ENCODE peak calls at places on chromosomes 7 and 10, in four cellular contexts. S is left lung, I is heart right ventricle, M is OCI-LY7. Q is an unnamed sample.

GRCh38 chr10:36494386-36494785 is 631.0 kb upstream of the ANKRD30A start:
- DNase-seq in I (no peak), M (no peak), S (no peak), Q (no peak)

GRCh38 chr10:128660726-128661125 is 534.5 kb upstream of the MKI67 start:
- DNase-seq in I (no peak), S (no peak), M (no peak), Q (no peak)

GRCh38 chr10:28840954-28841353 is 163.6 kb downstream of the BAMBI start:
- DNase-seq in I (no peak), M (no peak), S (no peak), Q (no peak)

GRCh38 chr7:42065942-42066341 is 171.1 kb downstream of the GLI3 start:
- DNase-seq in S (no peak), I (no peak), M (no peak), Q (peak)

GRCh38 chr10:28875535-28876208 is 198.4 kb downstream of the BAMBI start:
- DNase-seq in M (no peak), I (peak), S (no peak), Q (no peak)

GRCh38 chr7:128740996-128741395 is 1.8 kb downstream of the CALU start:
- DNase-seq in I (peak), M (no peak), S (no peak), Q (peak)

GRCh38 chr7:133887459-133887858 is 239.7 kb upstream of the LRGUK start:
- DNase-seq in S (no peak), M (no peak), I (no peak), Q (no peak)

GRCh38 chr7:22885824-22886255 is 63.2 kb upstream of the TOMM7 start:
- DNase-seq in M (peak), I (no peak), S (no peak), Q (peak)

GRCh38 chr10:72490951-72491350 is 134.9 kb downstream of the MICU1 start:
- DNase-seq in I (no peak), S (no peak), M (no peak), Q (no peak)

GRCh38 chr7:44547536-44548221 is 6.5 kb upstream of the NPC1L1 start:
- DNase-seq in M (peak), I (no peak), S (no peak), Q (no peak)

GRCh38 chr10:61974611-61975010 is 73.1 kb downstream of the ARID5B start:
- DNase-seq in I (peak), S (no peak), M (peak), Q (peak)

GRCh38 chr10:79007037-79007842 is 61.5 kb upstream of the ZMIZ1 start:
- DNase-seq in I (no peak), S (no peak), M (no peak), Q (no peak)

GRCh38 chr10:21030096-21030495 is 133.0 kb upstream of the NEBL start:
- DNase-seq in I (no peak), M (no peak), S (no peak), Q (no peak)

GRCh38 chr7:139441961-139442360 is 41.5 kb downstream of the KLRG2 start:
- DNase-seq in I (no peak), M (no peak), S (no peak), Q (no peak)
- H3K27ac ChIP-seq in I (no peak), M (no peak), S (no peak), Q (no peak)

DNA sequence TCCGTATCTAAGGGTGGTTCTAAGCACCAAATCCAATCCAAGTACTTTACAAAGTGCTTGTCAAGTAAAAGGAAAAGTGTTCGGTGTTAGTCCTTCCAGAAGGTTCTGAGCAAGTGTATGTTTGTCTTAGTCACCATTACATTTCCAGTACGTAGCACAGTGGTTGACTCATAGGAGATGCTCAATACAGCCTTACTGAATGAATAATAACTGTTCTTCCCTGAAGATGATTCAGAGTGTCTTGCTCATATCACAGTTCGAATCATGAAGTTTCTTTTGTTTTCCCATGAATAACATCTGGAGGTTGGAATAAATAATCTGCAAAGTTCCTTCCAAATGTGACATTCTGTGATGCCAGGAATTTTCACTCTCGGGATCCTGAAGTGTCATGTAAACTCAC is 53.4 kb downstream of the WNT2 start:
- DNase-seq in I (no peak), M (no peak), S (no peak), Q (no peak)
- H3K27ac ChIP-seq in I (no peak), M (no peak), S (peak), Q (no peak)

DNA sequence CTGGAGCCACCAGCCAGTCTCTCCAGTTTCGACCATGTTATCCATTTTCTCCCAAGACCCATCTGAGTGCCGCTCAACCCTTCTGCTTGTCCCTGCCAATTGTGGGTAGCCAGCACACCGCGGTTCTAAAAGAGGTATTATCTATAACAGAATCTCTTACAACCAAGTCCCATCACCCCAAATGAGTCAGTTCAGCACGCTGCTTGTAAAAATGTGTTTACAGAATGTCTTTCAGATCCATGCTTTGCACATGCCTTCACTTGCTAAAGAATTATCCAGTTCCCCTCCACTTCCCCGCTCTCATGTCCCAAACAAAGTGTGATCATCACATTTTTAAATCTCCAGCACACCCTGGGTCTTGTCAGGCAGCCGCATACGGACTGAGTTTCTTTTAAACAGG is 29.6 kb upstream of the FGFR2 start:
- DNase-seq in M (no peak), I (no peak), S (no peak), Q (peak)
- H3K27ac ChIP-seq in M (no peak), I (no peak), S (no peak), Q (no peak)

GRCh38 chr7:100446040-100446439 is 9.7 kb upstream of the PPP1R35 start:
- DNase-seq in I (no peak), S (no peak), M (no peak), Q (no peak)

GRCh38 chr7:100444311-100445278 is 8.3 kb upstream of the PPP1R35 start:
- DNase-seq in I (peak), S (peak), M (peak), Q (peak)

GRCh38 chr7:100438172-100438571 is 1.9 kb upstream of the PPP1R35 start:
- DNase-seq in M (no peak), S (no peak), I (no peak), Q (no peak)

GRCh38 chr7:100443096-100443840 is 7.0 kb upstream of the PPP1R35 start:
- DNase-seq in S (peak), I (no peak), M (no peak), Q (no peak)

DNA sequence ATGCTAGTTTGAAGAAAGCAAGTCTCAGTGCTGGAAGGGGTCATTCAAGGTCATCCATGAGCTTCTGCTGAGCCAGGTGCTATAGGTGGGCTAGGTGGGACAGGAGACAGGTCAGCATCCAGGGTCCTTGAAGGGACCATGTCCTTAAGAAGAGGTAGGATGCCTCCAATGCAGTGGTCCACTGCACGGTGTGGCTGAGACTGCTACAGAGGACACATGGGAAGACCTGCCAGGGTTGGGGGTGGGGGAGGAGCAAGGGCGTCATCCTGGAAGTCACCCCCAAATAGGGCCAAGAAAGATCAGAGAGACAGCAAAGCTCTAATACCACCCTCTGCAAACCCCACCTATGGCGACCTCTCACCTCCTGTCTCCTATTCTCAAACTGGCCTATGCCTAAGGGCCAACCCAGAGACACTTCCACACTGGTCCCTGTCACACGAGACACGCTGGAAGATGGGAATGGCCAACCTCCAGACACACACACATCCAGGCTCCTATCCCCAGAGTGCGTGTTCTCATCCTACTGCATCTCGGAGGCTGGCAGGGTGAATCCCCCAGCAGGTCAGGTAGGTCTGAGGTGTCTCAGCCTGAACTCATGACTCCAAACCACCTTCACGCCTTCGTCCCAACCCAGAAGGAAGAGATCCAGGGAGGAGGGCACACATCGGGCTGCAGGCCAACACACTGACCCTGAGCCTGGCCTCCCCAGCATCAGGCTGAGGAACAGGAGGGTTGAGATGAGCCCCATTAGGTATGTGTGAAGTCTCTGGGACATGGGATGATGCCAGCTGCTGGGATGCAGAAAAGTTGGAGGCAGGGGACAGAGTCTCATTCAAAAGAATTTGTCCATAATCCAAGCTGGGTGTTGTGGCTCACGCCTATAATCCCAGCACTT is 5.6 kb upstream of the PPP1R35 start:
- DNase-seq in M (no peak), S (peak), I (no peak), Q (no peak)
- H3K27ac ChIP-seq in M (no peak), S (no peak), I (no peak), Q (no peak)

DNA sequence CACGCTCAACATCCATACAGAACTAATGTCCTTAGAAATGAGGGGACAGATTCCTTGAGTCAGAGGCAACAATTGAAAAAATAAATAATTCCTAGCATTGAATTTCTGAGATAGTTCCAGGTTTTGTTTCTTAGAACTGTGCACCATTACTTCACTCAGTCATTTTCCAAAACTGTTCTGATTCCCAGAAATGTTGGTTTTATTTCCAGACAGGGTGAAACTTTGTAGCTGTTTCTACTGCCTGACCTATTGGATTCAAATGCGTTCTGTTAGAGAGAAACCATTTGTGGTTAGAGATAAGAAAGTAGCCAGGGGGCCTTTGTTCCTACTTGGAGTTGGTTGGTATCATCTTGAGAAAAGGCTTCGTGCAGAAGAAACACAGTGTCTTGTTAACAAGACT is 8.1 kb upstream of the DEPP1 start:
- DNase-seq in I (peak), S (no peak), M (no peak), Q (no peak)
- H3K27ac ChIP-seq in I (no peak), S (peak), M (no peak), Q (no peak)

GRCh38 chr10:125121003-125121402 is 39.4 kb downstream of the CTBP2 start:
- DNase-seq in M (no peak), S (peak), I (no peak), Q (no peak)

GRCh38 chr10:125122566-125122965 is 37.8 kb downstream of the CTBP2 start:
- DNase-seq in I (no peak), M (no peak), S (no peak), Q (no peak)

GRCh38 chr10:125124114-125124486 is 36.3 kb downstream of the CTBP2 start:
- DNase-seq in I (no peak), M (no peak), S (no peak), Q (no peak)

GRCh38 chr10:125124907-125125306 is 35.5 kb downstream of the CTBP2 start:
- DNase-seq in I (no peak), M (no peak), S (no peak), Q (no peak)

DNA sequence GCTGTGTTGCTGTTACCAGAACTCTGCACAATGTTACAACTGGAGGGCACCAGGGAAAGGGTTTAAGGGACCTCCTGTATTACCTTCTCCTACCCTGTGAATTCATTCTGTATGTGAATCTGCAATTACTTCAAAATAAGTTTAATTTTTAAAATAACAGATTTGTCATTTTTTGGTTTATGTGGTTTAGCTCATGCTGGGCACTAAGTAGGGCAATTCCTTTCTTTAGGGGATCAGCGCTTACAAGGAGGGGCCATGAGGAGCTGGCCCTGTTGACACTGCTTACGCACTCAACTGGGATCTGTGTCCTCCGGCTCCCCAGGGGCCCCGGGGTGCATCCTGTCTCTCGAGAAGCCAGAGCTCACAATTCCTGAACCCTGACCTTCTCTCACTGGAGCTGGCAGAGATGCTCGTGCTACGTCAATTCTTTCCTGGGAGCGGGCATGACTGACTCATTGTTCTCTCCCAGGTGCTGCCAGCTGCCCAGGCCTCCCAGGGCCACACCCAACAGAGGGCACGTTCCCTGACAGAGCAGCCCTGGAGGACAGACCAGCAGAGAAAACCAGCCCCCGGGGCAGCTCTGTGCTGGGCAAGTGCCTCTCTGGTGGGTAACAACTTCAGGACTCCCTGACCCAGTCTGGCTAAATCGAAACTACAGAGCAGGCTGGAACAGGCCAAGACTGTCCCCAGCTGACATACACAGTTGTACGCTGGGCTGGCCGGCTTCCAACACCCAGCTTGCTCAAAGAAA is 36.8 kb downstream of the CTBP2 start:
- DNase-seq in M (no peak), S (peak), I (peak), Q (no peak)
- H3K27ac ChIP-seq in M (no peak), S (peak), I (peak), Q (no peak)

GRCh38 chr10:5663692-5664427 is 2.5 kb downstream of the ASB13 start:
- DNase-seq in S (no peak), I (no peak), M (peak), Q (no peak)
- H3K27ac ChIP-seq in S (no peak), I (no peak), M (peak), Q (no peak)

GRCh38 chr10:59536576-59537014 is 173.1 kb downstream of the SLC16A9 start:
- DNase-seq in S (no peak), M (no peak), I (peak), Q (peak)
- H3K27ac ChIP-seq in S (peak), M (no peak), I (peak), Q (peak)

GRCh38 chr7:24835643-24836042 is 78.4 kb upstream of the GSDME start:
- DNase-seq in I (no peak), S (no peak), M (peak), Q (no peak)

GRCh38 chr7:24836084-24836483 is 78.8 kb upstream of the GSDME start:
- DNase-seq in M (peak), I (no peak), S (no peak), Q (no peak)

GRCh38 chr7:24831240-24831639 is 74.0 kb upstream of the GSDME start:
- DNase-seq in M (no peak), S (no peak), I (no peak), Q (no peak)

GRCh38 chr7:24834150-24834798 is 77.0 kb upstream of the GSDME start:
- DNase-seq in M (no peak), I (no peak), S (peak), Q (no peak)

GRCh38 chr7:24833548-24833947 is 76.3 kb upstream of the GSDME start:
- DNase-seq in M (no peak), S (no peak), I (no peak), Q (no peak)
- H3K27ac ChIP-seq in M (peak), S (peak), I (no peak), Q (no peak)